ENCODE peak calls at places on chromosomes 3 and 15, in nine cellular contexts. P is stomach, V is body of pancreas, F is suprapubic skin, N is endothelial cell of umbilical vein, J is esophagus squamous epithelium, G is gastrocnemius medialis, X is spleen, A is transverse colon. M is an unnamed sample.
A peak's percentile ranks its signal among the peaks of the same experiment; 100 is the strongest.

GRCh38 chr3:184334470-184335158 is 2.8 kb upstream of the FAM131A start:
- DNase-seq in J (no peak), F (no peak), G (no peak), P (no peak), X (no peak), A (no peak), V (no peak), N (peak; percentile 53), M (no peak)

GRCh38 chr3:73623996-73624362 is 762 bp downstream of the PDZRN3 start:
- DNase-seq in J (no peak), A (peak; percentile 38), N (no peak), G (peak; percentile 49), F (no peak), P (peak; percentile 40), X (no peak), V (peak; percentile 54), M (peak; percentile 56)

GRCh38 chr3:30289324-30289723 is 317.1 kb upstream of the TGFBR2 start:
- DNase-seq in J (no peak), V (no peak), N (peak; percentile 83), F (no peak), A (peak; percentile 13), P (no peak), X (no peak), G (no peak), M (no peak)

GRCh38 chr15:96421211-96421610 is 90.7 kb downstream of the NR2F2 start:
- DNase-seq in P (peak; percentile 38), J (no peak), F (no peak), X (no peak), A (no peak), V (no peak), G (no peak), N (no peak), M (no peak)

GRCh38 chr15:57198654-57199241 is 177.6 kb upstream of the CGNL1 start:
- DNase-seq in F (no peak), A (peak; percentile 34), P (no peak), N (peak; percentile 67), G (no peak), J (no peak), V (no peak), X (no peak), M (no peak)

GRCh38 chr15:99598296-99598695 is 32.5 kb downstream of the MEF2A start:
- DNase-seq in G (no peak), A (no peak), N (no peak), P (no peak), F (no peak), J (no peak), V (no peak), X (no peak), M (no peak)

GRCh38 chr3:14602006-14602803 is 49.4 kb upstream of the CCDC174 start:
- DNase-seq in A (no peak), X (no peak), N (no peak), F (no peak), P (no peak), V (no peak), G (no peak), J (no peak), M (no peak)

GRCh38 chr3:126545544-126545943 is 13.2 kb downstream of the C3orf22 start:
- DNase-seq in P (peak; percentile 17), V (no peak), A (peak; percentile 4), N (no peak), X (peak; percentile 37), J (no peak), F (no peak), G (no peak), M (no peak)

GRCh38 chr3:64215084-64215483 is 10.2 kb downstream of the PRICKLE2 start:
- DNase-seq in J (no peak), V (no peak), P (no peak), X (no peak), N (no peak), G (no peak), A (no peak), F (no peak), M (no peak)

GRCh38 chr15:31341036-31341435 is 14.4 kb downstream of the KLF13 start:
- DNase-seq in X (no peak), A (no peak), V (no peak), P (no peak), N (no peak), J (no peak), F (no peak), G (no peak), M (no peak)

GRCh38 chr15:44812029-44812517 is 75.7 kb downstream of the TRIM69 start:
- DNase-seq in G (no peak), X (no peak), P (peak; percentile 76), A (peak; percentile 90), J (no peak), V (peak; percentile 72), N (no peak), F (no peak), M (no peak)

GRCh38 chr15:66707310-66708160 is 5.5 kb downstream of the SMAD6 start:
- DNase-seq in X (no peak), N (peak; percentile 54), J (no peak), F (no peak), V (peak; percentile 63), P (peak; percentile 62), A (peak; percentile 55), G (no peak), M (peak; percentile 66)

GRCh38 chr3:52398670-52399081 is 46.2 kb downstream of the SEMA3G start:
- DNase-seq in G (no peak), A (no peak), P (no peak), X (peak; percentile 43), J (no peak), V (no peak), F (peak; percentile 34), N (no peak), M (no peak)

GRCh38 chr15:40917585-40917984 is 11.6 kb upstream of the DLL4 start:
- DNase-seq in X (no peak), V (no peak), J (no peak), F (peak; percentile 47), G (no peak), P (no peak), A (no peak), N (no peak), M (no peak)

GRCh38 chr3:171056528-171056927 is 30.0 kb upstream of the SLC2A2 start:
- DNase-seq in N (peak; percentile 75), V (no peak), J (no peak), A (no peak), F (no peak), P (no peak), X (no peak), G (no peak), M (no peak)

GRCh38 chr15:62566248-62566647 is 401.2 kb upstream of the C2CD4B start:
- DNase-seq in P (no peak), G (no peak), N (no peak), V (no peak), J (no peak), X (no peak), A (no peak), F (no peak), M (no peak)

GRCh38 chr3:136939489-136939888 is 18.3 kb upstream of the IL20RB start:
- DNase-seq in P (no peak), G (no peak), A (no peak), F (no peak), J (no peak), V (no peak), X (no peak), N (no peak), M (no peak)
- H3K4me3 ChIP-seq in P (no peak overlapping the region), G (no peak overlapping the region), A (no peak overlapping the region), F (no peak overlapping the region), J (no peak overlapping the region), V (no peak overlapping the region), X (no peak overlapping the region), N (no peak overlapping the region), M (no peak overlapping the region)

GRCh38 chr3:149628957-149629670 is 28.7 kb downstream of the WWTR1 start:
- DNase-seq in V (no peak), G (no peak), A (no peak), F (no peak), N (no peak), P (no peak), X (no peak), J (no peak), M (no peak)
- TF ChIP-seq POLR2A in V (no peak), G (no peak), A (no peak), F (no peak), N (no peak), P (no peak), X (no peak), J (no peak), M (no peak)

DNA sequence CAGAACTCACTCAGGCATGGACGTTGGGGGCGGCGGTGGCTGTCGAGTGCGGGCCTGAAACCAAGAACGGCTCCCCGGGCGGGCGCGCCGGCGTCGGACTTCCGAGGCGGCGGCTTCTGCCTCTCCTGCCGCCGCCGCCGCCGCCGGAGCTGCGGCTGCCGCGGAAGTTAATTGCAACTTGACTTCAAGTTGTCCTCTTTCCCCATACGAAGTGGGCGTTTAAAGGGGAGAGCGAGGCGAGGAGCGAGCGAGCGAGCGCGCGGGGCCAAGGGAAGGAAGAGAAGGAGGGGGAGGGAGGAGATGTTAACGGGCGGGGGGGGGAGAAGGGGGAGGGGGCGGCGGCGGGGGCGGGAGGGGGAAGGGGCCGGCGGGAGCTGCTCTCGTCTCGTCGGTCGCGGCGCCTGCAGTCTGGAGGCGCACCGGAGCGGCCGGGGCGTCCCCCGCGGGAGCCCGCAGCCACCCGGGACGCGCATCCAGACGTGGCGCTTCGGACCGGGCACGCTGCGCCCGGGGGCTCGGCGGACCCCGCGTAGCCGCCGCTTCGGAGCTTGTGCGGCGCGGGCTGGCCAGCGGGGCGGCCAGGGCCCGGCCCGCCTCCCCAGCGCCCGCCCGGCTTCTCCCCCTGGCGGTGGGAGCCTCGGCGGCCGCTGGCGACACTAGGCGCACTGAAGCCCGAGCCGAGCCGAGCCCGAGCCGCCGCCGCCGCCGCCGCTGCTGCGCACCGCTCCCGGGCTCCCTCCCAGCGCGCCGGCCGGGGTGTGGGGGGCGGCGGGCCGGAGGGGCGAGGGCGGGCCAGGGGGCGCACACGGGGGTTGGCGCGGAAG is 19.7 kb upstream of the SATB1 start:
- DNase-seq in V (peak; percentile 76), G (no peak), F (peak; percentile 65), A (peak; percentile 77), X (peak; percentile 95), J (no peak), P (peak; percentile 76), N (peak; percentile 35), M (peak; percentile 68)
- H3K27me3 ChIP-seq in V (no peaks in the 10 kb centered on the region), G (peaks cover 29% of the 10 kb centered on the region), F (peaks cover 14% of the 10 kb centered on the region), A (no peaks in the 10 kb centered on the region), X (peaks cover 11% of the 10 kb centered on the region), J (peaks cover 7% of the 10 kb centered on the region), P (peaks cover 23% of the 10 kb centered on the region), N (peaks cover 53% of the 10 kb centered on the region), M (no peaks in the 10 kb centered on the region)

GRCh38 chr3:195582947-195583346 is 793 bp downstream of the APOD start:
- DNase-seq in G (no peak), N (no peak), J (no peak), X (no peak), P (no peak), A (no peak), V (no peak), F (no peak), M (no peak)

GRCh38 chr3:195587406-195587805 is 3.7 kb upstream of the APOD start:
- DNase-seq in F (no peak), P (no peak), V (no peak), G (no peak), N (no peak), A (no peak), X (no peak), J (no peak), M (no peak)

GRCh38 chr3:195580733-195581443 is 2.9 kb downstream of the APOD start:
- DNase-seq in G (no peak), F (no peak), P (no peak), J (no peak), N (no peak), X (no peak), A (no peak), V (no peak), M (peak; percentile 45)

GRCh38 chr3:195584543-195584870 is 767 bp upstream of the APOD start:
- DNase-seq in P (no peak), F (no peak), J (no peak), X (no peak), V (no peak), G (no peak), N (no peak), A (no peak), M (no peak)

GRCh38 chr3:195583831-195584542 is at the start of gene APOD:
- DNase-seq in J (no peak), G (peak; percentile 73), V (peak; percentile 14), X (no peak), A (peak; percentile 49), F (peak; percentile 84), N (peak; percentile 48), P (no peak), M (peak; percentile 53)
- H3K4me3 ChIP-seq in J (no peak within 1 kb of the TSS), G (peak within 1 kb of the TSS; percentile 41), V (no peak within 1 kb of the TSS), X (no peak within 1 kb of the TSS), A (no peak within 1 kb of the TSS), F (peak within 1 kb of the TSS; percentile 44), N (no peak within 1 kb of the TSS), P (peak within 1 kb of the TSS; percentile 41), M (peak within 1 kb of the TSS; percentile 26)